ENCODE peak calls at places on chromosomes 16 and 17, in four cellular contexts. C, E, J and S are unnamed samples.

GRCh38 chr17:81097943-81098308 is 63.0 kb downstream of the BAIAP2 start:
- DNase-seq in C (peak), J (no peak), E (peak), S (no peak)

GRCh38 chr17:19237389-19238166 is 412 bp downstream of the EPN2 start:
- DNase-seq in C (no peak), E (no peak), J (peak), S (peak)

GRCh38 chr17:35793257-35793656 is 2.2 kb downstream of the MMP28 start:
- DNase-seq in E (no peak), J (no peak), C (no peak), S (no peak)

GRCh38 chr17:80146121-80147034 is 550 bp downstream of the EIF4A3 start:
- DNase-seq in C (peak), E (peak), J (peak), S (peak)

GRCh38 chr17:63476494-63476856 is 386 bp upstream of the ACE start:
- DNase-seq in C (no peak), E (peak), J (peak), S (peak)

GRCh38 chr17:47720196-47720595 is 12.8 kb upstream of the TBX21 start:
- DNase-seq in E (no peak), J (no peak), C (no peak), S (no peak)

GRCh38 chr16:57149391-57149790 is 36.4 kb downstream of the PSME3IP1 start:
- DNase-seq in C (no peak), E (no peak), J (no peak), S (no peak)

GRCh38 chr17:1486802-1487695 is 5.4 kb downstream of the MYO1C start:
- DNase-seq in C (no peak), J (peak), E (peak), S (peak)

GRCh38 chr17:78677303-78678219 is 100.4 kb upstream of the DNAH17 start:
- DNase-seq in C (no peak), J (no peak), E (no peak), S (no peak)

GRCh38 chr16:85376292-85377095 is 236.6 kb upstream of the GSE1 start:
- DNase-seq in E (peak), C (no peak), J (no peak), S (no peak)

GRCh38 chr17:6910987-6911603 is 79.6 kb upstream of the TEKT1 start:
- DNase-seq in E (peak), J (no peak), C (peak), S (peak)

GRCh38 chr17:29138184-29138955 is 41.8 kb downstream of the MYO18A start:
- DNase-seq in C (peak), E (peak), J (no peak), S (no peak)

GRCh38 chr17:63550816-63551639 is 751 bp downstream of the DCAF7 start:
- DNase-seq in C (peak), E (peak), J (peak), S (peak)

GRCh38 chr17:56292010-56292409 is 138.7 kb downstream of the ANKFN1 start:
- DNase-seq in E (peak), J (no peak), C (peak), S (peak)

DNA sequence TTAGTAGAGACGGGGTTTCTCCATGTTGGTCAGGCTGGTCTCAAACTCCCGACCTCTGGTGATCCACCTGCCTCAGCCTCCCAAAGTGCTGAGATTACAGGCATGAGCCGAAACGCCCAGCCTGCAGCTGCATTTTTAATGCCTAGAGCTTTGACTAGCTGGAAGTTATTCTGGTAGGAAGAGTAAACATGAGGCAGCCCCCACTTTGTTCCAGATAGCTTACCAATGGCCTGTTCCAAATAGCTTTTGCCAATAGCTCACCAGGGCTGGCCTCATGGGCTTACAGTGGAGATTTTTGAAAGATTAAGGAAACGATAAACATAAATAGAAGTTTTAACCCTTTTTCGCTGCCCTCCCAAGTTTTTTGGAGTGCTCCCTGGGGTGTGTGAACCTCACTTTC is 9.8 kb downstream of the TRPV2 start:
- DNase-seq in C (no peak), J (no peak), E (no peak), S (no peak)
- H3K4me2 ChIP-seq in C (no peak), J (no peak), E (no peak), S (no peak)

DNA sequence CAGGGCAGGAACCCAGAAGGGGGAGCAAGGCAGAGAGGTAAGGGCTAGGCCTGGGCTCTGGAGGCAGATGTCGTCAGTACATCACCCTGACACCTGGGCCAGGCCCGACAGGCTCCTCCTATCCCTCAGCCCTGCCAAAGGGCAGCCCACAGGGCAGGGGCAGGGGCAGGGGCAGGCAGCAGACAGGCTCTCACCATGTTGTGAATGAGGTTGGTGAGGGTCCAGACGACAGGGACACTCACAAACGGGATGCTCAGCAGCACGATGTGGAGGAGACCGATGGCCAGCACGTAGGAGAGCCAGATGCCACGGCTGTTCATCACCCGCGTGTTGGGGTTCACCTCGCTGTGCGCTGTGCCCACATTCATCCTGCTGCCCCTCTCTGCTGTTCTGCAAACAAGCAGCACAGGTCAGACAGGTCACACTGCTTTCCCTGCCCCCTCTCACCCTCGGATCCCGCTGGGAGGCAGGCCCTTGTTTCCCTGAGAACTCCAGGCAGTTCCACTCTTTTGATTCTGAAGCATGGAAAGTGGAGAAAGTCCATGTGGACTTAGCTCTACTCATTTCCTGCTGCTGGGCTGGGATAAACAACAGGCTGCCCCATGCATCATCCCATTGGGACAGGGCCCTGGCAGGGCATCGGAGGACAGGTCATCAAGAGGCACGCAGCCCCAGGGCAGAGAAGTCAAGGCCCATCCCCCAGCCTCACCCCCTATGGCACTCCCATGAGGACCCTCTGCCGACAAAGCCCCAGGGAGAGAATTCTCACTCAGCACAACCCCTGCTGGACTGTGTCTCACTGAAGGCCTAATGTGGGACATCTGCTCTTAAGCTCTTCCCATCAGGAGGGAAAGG is 3.3 kb downstream of the ORMDL3 start:
- DNase-seq in C (peak), E (no peak), J (no peak), S (peak)
- H3K27ac ChIP-seq in C (peak), E (peak), J (no peak), S (no peak)

GRCh38 chr17:31787857-31788570 is 71.0 kb downstream of the COPRS start:
- DNase-seq in E (peak), J (no peak), C (peak), S (no peak)

GRCh38 chr17:31789707-31790505 is 69.1 kb downstream of the COPRS start:
- DNase-seq in C (no peak), J (no peak), E (no peak), S (no peak)

GRCh38 chr17:31788956-31789355 is 70.1 kb downstream of the COPRS start:
- DNase-seq in E (peak), J (no peak), C (peak), S (no peak)

GRCh38 chr17:31787082-31787481 is 72.0 kb downstream of the COPRS start:
- DNase-seq in C (no peak), J (no peak), E (no peak), S (no peak)

GRCh38 chr17:31788571-31788946 is 70.5 kb downstream of the COPRS start:
- DNase-seq in J (no peak), E (no peak), C (no peak), S (no peak)
- H3K4me2 ChIP-seq in J (no peak), E (peak), C (no peak), S (no peak)

GRCh38 chr16:11989238-11990160 is 13.0 kb downstream of the SNX29 start:
- DNase-seq in C (no peak), J (no peak), E (no peak), S (no peak)
- H3K27ac ChIP-seq in C (no peak), J (no peak), E (no peak), S (no peak)

DNA sequence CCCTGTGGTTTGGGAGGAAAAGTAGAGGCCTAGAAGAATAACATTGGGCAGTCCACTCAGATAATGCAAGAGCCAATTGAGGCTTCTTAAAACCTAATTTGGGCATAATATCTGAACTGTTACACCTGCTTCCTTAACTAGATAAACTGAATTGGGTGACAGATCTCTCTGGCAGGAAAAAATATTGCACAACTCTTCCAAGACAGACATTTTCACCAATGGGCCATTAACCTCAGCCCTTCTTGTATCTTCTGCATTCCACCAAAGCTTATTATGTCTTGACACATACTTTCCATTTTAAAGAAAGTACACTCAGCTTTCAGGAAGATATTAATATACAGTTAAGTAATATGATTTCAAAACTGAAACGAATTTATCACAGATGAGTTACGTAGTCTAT is 79.9 kb upstream of the MON1B start:
- DNase-seq in C (no peak), E (no peak), J (no peak), S (no peak)
- H3K4me2 ChIP-seq in C (no peak), E (no peak), J (no peak), S (no peak)

GRCh38 chr16:75575976-75576375 is 9.8 kb downstream of the GABARAPL2 start:
- DNase-seq in C (no peak), E (no peak), J (no peak), S (no peak)

GRCh38 chr16:75567911-75568310 is 1.7 kb downstream of the GABARAPL2 start:
- DNase-seq in C (no peak), J (no peak), E (no peak), S (no peak)

GRCh38 chr16:75576384-75576811 is 10.2 kb downstream of the GABARAPL2 start:
- DNase-seq in C (no peak), E (no peak), J (no peak), S (no peak)

GRCh38 chr16:75570351-75571104 is 4.3 kb downstream of the GABARAPL2 start:
- DNase-seq in C (no peak), J (no peak), E (no peak), S (no peak)

GRCh38 chr16:75572859-75573542 is 6.8 kb downstream of the GABARAPL2 start:
- DNase-seq in C (no peak), E (no peak), J (no peak), S (no peak)
- H3K27ac ChIP-seq in C (no peak), E (no peak), J (no peak), S (no peak)

GRCh38 chr16:29974291-29975133 is 844 bp downstream of the TAOK2 start:
- DNase-seq in E (peak), C (peak), J (no peak), S (peak)
- H3K4me2 ChIP-seq in E (peak), C (peak), J (peak), S (peak)

DNA sequence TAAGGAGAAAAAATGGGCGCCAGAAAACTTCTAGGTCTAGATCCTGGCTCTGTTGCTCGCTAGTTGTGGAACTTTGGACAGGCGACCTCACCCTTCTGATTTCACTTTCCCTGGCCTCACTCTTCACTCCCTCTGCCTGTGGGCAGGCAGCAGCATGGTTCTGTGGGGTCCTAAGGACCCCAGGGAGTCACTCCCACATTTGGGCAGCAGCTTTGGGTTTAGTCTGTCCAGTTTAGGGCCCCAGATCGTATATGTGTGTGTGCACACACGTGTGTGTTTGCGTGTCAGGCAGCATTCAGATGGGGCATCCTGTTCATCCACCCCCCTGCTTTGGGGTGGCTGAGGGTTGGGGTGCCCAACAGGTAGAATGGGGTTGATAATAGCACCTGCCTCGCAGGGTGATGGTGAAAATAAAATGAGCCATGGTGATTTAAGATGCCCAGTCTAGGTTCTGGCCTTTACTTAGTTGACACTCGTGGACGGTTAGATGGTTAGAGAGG is 102.2 kb downstream of the RAB11FIP4 start:
- DNase-seq in E (no peak), J (no peak), C (no peak), S (no peak)
- H3K27ac ChIP-seq in E (no peak), J (no peak), C (no peak), S (no peak)